ENCODE peak calls at places on chromosome 10, in four cellular contexts. D is IMR-90, Y is K562, I is GM12878. F is an unnamed sample.
A peak's percentile ranks its signal among the peaks of the same experiment; 100 is the strongest.

GRCh38 chr10:121096617-121097431 is 245.7 kb downstream of the WDR11 start:
- DNase-seq in D (no peak), Y (peak; percentile 3), I (no peak), F (no peak)

GRCh38 chr10:21626457-21627161 is 92.6 kb downstream of the MLLT10 start:
- DNase-seq in D (peak; percentile 40), Y (no peak), I (no peak), F (no peak)

GRCh38 chr10:131495892-131496291 is 184.4 kb upstream of the TCERG1L start:
- DNase-seq in D (no peak), Y (no peak), I (no peak), F (no peak)

GRCh38 chr10:61903991-61904350 is 2.5 kb downstream of the ARID5B start:
- DNase-seq in D (peak; percentile 19), Y (no peak), I (no peak), F (no peak)

GRCh38 chr10:50788951-50789904 is 49.5 kb downstream of the ASAH2B start:
- DNase-seq in D (peak; percentile 42), Y (peak; percentile 15), I (no peak), F (peak; percentile 36)

GRCh38 chr10:128062331-128062730 is 63.9 kb downstream of the MKI67 start:
- DNase-seq in D (no peak), Y (no peak), I (no peak), F (no peak)

GRCh38 chr10:119449760-119450461 is 92.6 kb downstream of the RGS10 start:
- DNase-seq in D (peak; percentile 59), Y (no peak), I (no peak), F (no peak)

GRCh38 chr10:55283041-55283440 is 482.0 kb upstream of the PCDH15 start:
- DNase-seq in D (no peak), Y (no peak), I (no peak), F (no peak)

GRCh38 chr10:50438049-50438936 is 185.5 kb downstream of the SGMS1 start:
- DNase-seq in D (no peak), Y (no peak), I (no peak), F (no peak)

GRCh38 chr10:1004294-1004693 is 16.1 kb downstream of the GTPBP4 start:
- DNase-seq in D (no peak), Y (no peak), I (no peak), F (no peak)

GRCh38 chr10:15201589-15202300 is 33.3 kb upstream of the NMT2 start:
- DNase-seq in D (peak; percentile 50), Y (no peak), I (no peak), F (no peak)

GRCh38 chr10:115141254-115141653 is 48.1 kb downstream of the ATRNL1 start:
- DNase-seq in D (peak; percentile 12), Y (no peak), I (no peak), F (peak; percentile 8)

GRCh38 chr10:1540144-1540543 is 197.2 kb downstream of the ADARB2 start:
- DNase-seq in D (no peak), Y (no peak), I (no peak), F (no peak)

GRCh38 chr10:986881-987634 is 1.2 kb upstream of the GTPBP4 start:
- DNase-seq in D (peak; percentile 86), Y (no peak), I (no peak), F (no peak)

GRCh38 chr10:5647507-5648240 is 18.7 kb downstream of the ASB13 start:
- DNase-seq in D (no peak), Y (no peak), I (no peak), F (no peak)

GRCh38 chr10:77360121-77360520 is 277.5 kb downstream of the KCNMA1 start:
- DNase-seq in D (peak; percentile 52), Y (no peak), I (no peak), F (no peak)

DNA sequence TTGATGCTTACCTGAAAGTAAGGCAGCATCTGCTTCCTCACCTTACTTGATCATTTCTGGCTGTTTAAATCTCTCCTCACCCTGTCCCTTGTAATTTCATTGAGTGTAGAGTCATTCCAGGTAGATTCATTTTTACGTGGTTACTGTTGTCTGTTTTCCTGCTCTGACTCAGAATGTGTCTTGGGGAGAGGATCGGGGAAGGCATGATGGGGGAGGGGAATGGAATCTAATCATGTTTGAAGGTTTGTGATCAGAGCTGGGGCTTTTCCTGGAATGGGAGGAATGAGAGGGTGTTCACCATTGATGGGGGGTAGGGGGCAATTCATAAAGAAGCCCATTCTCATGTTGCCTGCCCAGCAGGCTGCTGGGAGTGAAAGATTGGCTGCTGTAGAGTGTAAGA is 18.7 kb downstream of the SEC24C start:
- DNase-seq in D (peak; percentile 53), Y (no peak), I (no peak), F (no peak)
- TF ChIP-seq ELK1 in D (no peak), Y (no peak), I (no peak), F (no peak)

DNA sequence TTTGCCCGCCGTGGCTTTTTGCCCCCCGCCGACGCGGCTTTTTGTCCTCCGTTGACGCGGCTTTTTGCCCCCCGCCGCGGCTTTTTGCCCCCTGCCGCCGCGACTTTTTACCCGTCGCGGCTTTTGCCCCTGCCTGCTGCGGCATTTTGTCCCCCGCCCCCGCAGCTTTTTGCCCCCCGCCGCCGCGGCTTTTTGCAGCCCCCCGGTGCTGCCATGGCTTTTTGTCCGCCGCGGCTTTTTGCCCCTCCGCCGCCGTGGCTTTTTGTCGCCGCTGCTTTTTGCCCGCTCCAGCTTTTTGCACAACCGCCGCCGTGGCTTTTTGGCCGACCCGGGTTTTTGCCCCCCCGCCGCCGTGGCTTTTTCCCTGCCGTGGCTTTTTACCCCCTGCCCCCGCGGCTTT is 506.6 kb downstream of the ZNF37A start:
- DNase-seq in D (no peak), Y (no peak), I (no peak), F (no peak)
- H3K9me3 ChIP-seq in D (peaks cover 10% of the 10 kb centered on the region), Y (no peaks in the 10 kb centered on the region), I (no peaks in the 10 kb centered on the region), F (no peaks in the 10 kb centered on the region)

GRCh38 chr10:68106656-68107055 is 2.6 kb upstream of the MYPN start:
- DNase-seq in D (peak; percentile 95), Y (no peak), I (no peak), F (no peak)
- H3K4me1 ChIP-seq in D (peaks cover 12% of the 10 kb centered on the region), Y (no peaks in the 10 kb centered on the region), I (no peaks in the 10 kb centered on the region), F (peaks cover 61% of the 10 kb centered on the region)

GRCh38 chr10:70602665-70603438 is at the start of gene PRF1:
- DNase-seq in D (no peak), Y (peak; percentile 65), I (no peak), F (no peak)
- TF ChIP-seq ELK1 in D (no peak), Y (no peak), I (no peak), F (no peak)

GRCh38 chr10:130394832-130395231 is 258.6 kb downstream of the GLRX3 start:
- DNase-seq in D (no peak), Y (no peak), I (no peak), F (no peak)
- H3K9me3 ChIP-seq in D (peaks cover 45% of the 10 kb centered on the region), Y (no peaks in the 10 kb centered on the region), I (peaks cover 2% of the 10 kb centered on the region), F (no peaks in the 10 kb centered on the region)

GRCh38 chr10:98077223-98077622 is 46.8 kb upstream of the CRTAC1 start:
- DNase-seq in D (no peak), Y (no peak), I (no peak), F (no peak)
- H3K4me1 ChIP-seq in D (no peaks in the 10 kb centered on the region), Y (no peaks in the 10 kb centered on the region), I (no peaks in the 10 kb centered on the region), F (no peaks in the 10 kb centered on the region)

GRCh38 chr10:99172130-99172738 is 63.4 kb downstream of the HPSE2 start:
- DNase-seq in D (peak; percentile 51), Y (peak; percentile 46), I (no peak), F (peak; percentile 60)
- TF ChIP-seq ELK1 in D (no peak), Y (no peak), I (no peak), F (no peak)

GRCh38 chr10:125994601-125995000 is 98.2 kb downstream of the FANK1 start:
- DNase-seq in D (no peak), Y (no peak), I (no peak), F (no peak)

GRCh38 chr10:125999694-126000093 is 103.3 kb downstream of the FANK1 start:
- DNase-seq in D (no peak), Y (no peak), I (no peak), F (no peak)

GRCh38 chr10:125992244-125992643 is 95.9 kb downstream of the FANK1 start:
- DNase-seq in D (no peak), Y (no peak), I (no peak), F (no peak)

GRCh38 chr10:125997586-125997985 is 101.2 kb downstream of the FANK1 start:
- DNase-seq in D (no peak), Y (no peak), I (no peak), F (no peak)

DNA sequence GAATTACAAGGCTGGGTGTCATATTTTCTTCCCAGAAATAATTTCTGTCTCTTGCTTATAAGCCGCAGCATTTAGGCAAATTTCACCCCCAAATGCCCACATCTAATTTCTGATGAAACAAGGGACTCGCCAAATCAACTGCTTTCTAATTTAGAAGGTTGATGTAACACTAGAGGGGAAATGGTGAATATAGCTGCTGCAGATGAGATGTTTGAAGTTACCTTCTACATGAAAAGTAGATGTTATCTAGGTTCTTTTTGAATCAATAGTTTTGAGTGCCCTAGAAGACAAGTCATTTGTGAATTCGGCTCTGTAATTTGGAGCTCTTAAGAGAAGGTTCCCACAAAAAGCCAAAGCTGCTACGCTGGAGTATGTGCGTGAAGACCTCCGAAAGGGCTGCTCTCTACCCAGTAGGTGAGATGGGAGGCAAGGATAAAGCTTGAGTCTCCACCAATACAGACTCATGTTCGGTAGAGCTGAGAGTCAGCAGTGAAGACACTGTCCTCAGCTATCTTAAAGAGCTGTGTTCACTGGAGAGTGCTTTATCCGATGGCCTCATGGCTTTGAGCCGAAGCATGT is 99.5 kb downstream of the FANK1 start:
- DNase-seq in D (no peak), Y (no peak), I (no peak), F (no peak)
- H3K9me3 ChIP-seq in D (peaks cover 2% of the 10 kb centered on the region), Y (no peaks in the 10 kb centered on the region), I (no peaks in the 10 kb centered on the region), F (no peaks in the 10 kb centered on the region)